ENCODE peak calls at places on chromosome 20, in ten cellular contexts. E is ovary, P is fibroblast of pulmonary artery, S is nephron progenitor cell, D is mesothelial cell of epicardium, U is endothelial cell, Z is hepatocyte, C is right atrium auricular region, L is IMR-90, W is cardiac fibroblast. A is an unnamed sample.

GRCh38 chr20:50673146-50673830 is 18.1 kb downstream of the RIPOR3 start:
- DNase-seq in D (no peak), L (no peak), C (no peak), U (no peak), E (no peak), Z (peak), S (peak), P (no peak), W (no peak), A (no peak)

GRCh38 chr20:48448601-48449384 is 379.0 kb downstream of the PREX1 start:
- DNase-seq in D (no peak), C (no peak), Z (no peak), U (no peak), E (no peak), P (no peak), L (no peak), W (no peak), S (no peak), A (peak)

GRCh38 chr20:18254615-18255014 is 33.7 kb upstream of the ZNF133 start:
- DNase-seq in U (no peak), W (no peak), S (no peak), D (no peak), C (no peak), Z (no peak), L (no peak), E (no peak), P (no peak), A (no peak)

GRCh38 chr20:42763015-42763414 is 426.7 kb downstream of the PTPRT start:
- DNase-seq in Z (no peak), W (no peak), C (no peak), U (no peak), P (no peak), L (no peak), S (no peak), D (no peak), E (no peak), A (no peak)

GRCh38 chr20:47952165-47952564 is 166.9 kb upstream of the SULF2 start:
- DNase-seq in E (no peak), S (no peak), D (no peak), W (no peak), P (no peak), Z (no peak), C (no peak), L (no peak), U (no peak), A (no peak)

GRCh38 chr20:55693646-55694045 is 311.7 kb downstream of the CBLN4 start:
- DNase-seq in D (no peak), L (no peak), S (no peak), U (no peak), C (no peak), E (no peak), W (no peak), Z (peak), P (no peak), A (no peak)

GRCh38 chr20:33162313-33162712 is 5.6 kb upstream of the BPIFA2 start:
- DNase-seq in W (no peak), L (no peak), U (no peak), E (no peak), C (peak), S (no peak), P (no peak), Z (no peak), D (no peak), A (no peak)

GRCh38 chr20:32511358-32512046 is 73.6 kb downstream of the NOL4L start:
- DNase-seq in C (no peak), Z (no peak), S (no peak), D (no peak), L (no peak), E (no peak), U (no peak), P (no peak), W (no peak), A (no peak)

GRCh38 chr20:17423782-17424181 is 107.4 kb downstream of the BFSP1 start:
- DNase-seq in W (no peak), Z (no peak), L (no peak), U (no peak), P (no peak), E (no peak), D (no peak), S (no peak), C (no peak), A (no peak)

GRCh38 chr20:41304413-41305079 is 13.0 kb downstream of the ZHX3 start:
- DNase-seq in W (peak), S (no peak), U (no peak), P (peak), L (no peak), E (no peak), Z (no peak), C (no peak), D (no peak), A (no peak)

GRCh38 chr20:38806855-38807655 is 1.6 kb downstream of the PPP1R16B start:
- DNase-seq in E (no peak), D (no peak), W (no peak), Z (no peak), L (no peak), U (no peak), S (peak), C (no peak), P (no peak), A (peak)

GRCh38 chr20:40562031-40562430 is 127.0 kb downstream of the MAFB start:
- DNase-seq in W (peak), L (no peak), D (no peak), S (peak), U (no peak), P (peak), E (no peak), C (no peak), Z (peak), A (no peak)

GRCh38 chr20:17887331-17888030 is 81.1 kb downstream of the SNX5 start:
- DNase-seq in W (no peak), L (no peak), U (no peak), S (no peak), Z (no peak), C (no peak), E (no peak), P (no peak), D (no peak), A (no peak)

GRCh38 chr20:3786126-3786484 is 435 bp downstream of the CENPB start:
- DNase-seq in U (peak), S (peak), E (peak), Z (peak), D (no peak), C (no peak), P (peak), W (peak), L (peak), A (peak)

GRCh38 chr20:38147166-38147565 is 17.9 kb downstream of the TGM2 start:
- DNase-seq in Z (no peak), P (no peak), U (no peak), E (no peak), L (no peak), S (no peak), C (no peak), D (no peak), W (no peak), A (no peak)

GRCh38 chr20:43681468-43681942 is 14.6 kb downstream of the MYBL2 start:
- DNase-seq in W (no peak), E (no peak), D (no peak), S (no peak), Z (no peak), P (no peak), U (no peak), L (no peak), C (no peak), A (peak)

GRCh38 chr20:57583289-57584257 is 22.7 kb downstream of the PCK1 start:
- DNase-seq in E (no peak), S (no peak), U (no peak), L (no peak), C (no peak), Z (no peak), P (no peak), W (no peak), D (no peak), A (no peak)

GRCh38 chr20:57581202-57582028 is 20.5 kb downstream of the PCK1 start:
- DNase-seq in D (no peak), L (no peak), W (no peak), E (no peak), C (no peak), U (no peak), P (no peak), S (no peak), Z (no peak), A (no peak)

GRCh38 chr20:57580478-57581201 is 19.7 kb downstream of the PCK1 start:
- DNase-seq in L (no peak), U (no peak), P (no peak), S (no peak), Z (no peak), E (no peak), C (no peak), D (no peak), W (no peak), A (no peak)

GRCh38 chr20:57582029-57582378 is 21.1 kb downstream of the PCK1 start:
- DNase-seq in P (no peak), Z (no peak), C (no peak), S (no peak), W (no peak), E (no peak), L (no peak), U (no peak), D (no peak), A (no peak)

DNA sequence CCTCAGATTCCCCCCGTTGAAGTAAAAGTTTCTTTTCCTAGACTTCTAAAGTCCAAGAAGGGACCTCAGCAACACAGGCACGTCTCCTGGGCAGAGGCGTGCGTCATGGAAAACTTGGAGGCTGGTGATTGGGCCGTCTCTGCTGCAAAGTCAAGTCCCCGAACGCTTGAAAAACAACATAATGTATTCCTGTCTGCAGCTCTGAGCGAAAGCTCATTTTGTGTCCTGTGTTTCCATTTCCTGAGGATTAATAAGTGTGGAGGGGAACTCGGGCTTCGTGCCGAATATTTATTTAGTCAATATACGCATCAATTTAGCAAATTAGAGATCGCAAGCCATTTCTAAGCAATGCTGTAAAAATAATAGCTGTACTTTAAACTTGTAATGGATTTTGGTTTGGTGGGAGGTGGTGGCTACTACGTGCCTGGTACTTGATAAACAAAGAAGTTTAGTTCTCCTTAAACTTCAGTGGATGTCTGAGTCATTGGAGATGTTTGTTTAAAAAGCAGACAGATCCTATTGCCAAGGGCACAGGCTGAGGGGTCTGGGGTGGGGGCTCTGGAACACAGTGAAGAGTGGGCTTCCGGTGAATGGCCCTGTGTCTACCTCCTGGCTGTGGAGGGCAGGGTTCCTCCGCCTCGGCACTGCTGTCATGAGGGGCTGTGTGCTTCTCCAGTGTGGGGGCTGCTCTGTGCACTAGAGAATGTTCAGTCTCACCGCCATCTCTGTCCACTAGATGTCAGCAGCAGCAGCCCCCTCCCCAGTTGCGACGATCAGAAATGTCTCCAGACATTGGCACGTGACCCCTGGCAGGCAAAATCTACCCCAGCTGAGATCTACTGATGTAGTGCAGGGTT is 21.8 kb downstream of the PCK1 start:
- DNase-seq in S (peak), Z (peak), W (peak), D (no peak), P (peak), U (peak), C (peak), L (peak), E (peak), A (no peak)
- TF ChIP-seq CTCF in S (peak), Z (peak), W (peak), D (no peak), P (peak), U (peak), C (no peak), L (peak), E (no peak), A (peak)

GRCh38 chr20:24608926-24609667 is 139.7 kb downstream of the SYNDIG1 start:
- DNase-seq in D (no peak), E (no peak), Z (no peak), L (peak), P (peak), W (peak), S (no peak), C (no peak), U (no peak), A (no peak)
- TF ChIP-seq CTCF in D (no peak), E (no peak), Z (no peak), L (no peak), P (no peak), W (no peak), S (no peak), C (no peak), U (no peak), A (no peak)

DNA sequence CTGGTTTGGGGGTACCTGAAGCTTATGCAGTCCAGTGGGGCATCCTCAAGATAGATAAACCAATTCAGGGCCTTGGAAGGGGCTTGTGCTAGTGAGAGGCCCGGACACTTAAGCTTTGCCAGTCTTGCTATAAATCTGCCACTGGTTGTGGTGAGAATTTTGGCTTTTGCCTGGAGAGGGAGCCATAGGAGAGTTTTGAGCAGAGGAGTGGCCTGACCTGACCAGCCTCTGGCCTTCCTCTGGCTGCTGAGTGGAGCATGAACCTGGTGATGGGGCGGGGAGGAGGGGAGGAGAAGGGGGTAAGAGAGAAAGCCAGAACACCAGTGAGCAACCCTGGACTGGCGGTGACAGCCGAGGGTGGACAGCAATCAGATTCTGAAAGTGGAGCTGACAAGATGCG is 7.1 kb downstream of the TMEM74B start:
- DNase-seq in L (peak), S (peak), C (no peak), Z (no peak), W (peak), P (peak), U (peak), E (no peak), D (no peak), A (no peak)
- TF ChIP-seq CTCF in L (no peak), S (no peak), C (peak), Z (no peak), W (peak), P (peak), U (no peak), E (no peak), D (no peak), A (no peak)

GRCh38 chr20:62087632-62088031 is 22.0 kb upstream of the TAF4 start:
- DNase-seq in Z (no peak), S (no peak), D (no peak), U (no peak), E (no peak), L (no peak), P (no peak), C (no peak), W (no peak), A (no peak)

GRCh38 chr20:62087227-62087626 is 21.5 kb upstream of the TAF4 start:
- DNase-seq in S (no peak), P (no peak), W (no peak), E (no peak), C (no peak), U (no peak), L (no peak), D (no peak), Z (no peak), A (no peak)

GRCh38 chr20:62088258-62089127 is 22.8 kb upstream of the TAF4 start:
- DNase-seq in Z (peak), S (no peak), E (no peak), C (no peak), P (peak), U (no peak), L (peak), W (peak), D (no peak), A (no peak)

GRCh38 chr20:62085206-62085605 is 19.5 kb upstream of the TAF4 start:
- DNase-seq in L (no peak), S (no peak), P (no peak), W (no peak), D (no peak), U (no peak), E (no peak), C (no peak), Z (no peak), A (no peak)

DNA sequence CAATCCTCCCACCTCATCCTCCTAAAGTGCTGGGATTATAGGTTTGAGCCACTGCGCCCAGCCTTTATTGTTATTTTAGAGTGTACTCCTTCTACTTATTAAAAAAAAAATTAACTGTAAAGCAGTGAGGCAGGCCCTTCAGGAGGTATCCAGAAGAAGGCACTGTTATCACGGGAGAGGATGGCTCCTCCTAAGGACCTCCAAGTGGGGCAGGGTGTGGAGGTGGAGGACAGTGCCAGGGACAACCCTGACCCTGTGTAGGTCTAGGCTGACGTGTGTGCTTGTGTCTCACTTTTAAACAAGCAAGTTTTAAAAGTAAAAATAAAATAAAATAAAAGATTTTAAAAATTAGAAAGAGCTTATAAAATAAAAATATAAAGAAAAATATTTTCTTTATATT is 23.7 kb upstream of the TAF4 start:
- DNase-seq in C (no peak), W (no peak), U (no peak), P (no peak), L (no peak), D (no peak), E (no peak), Z (no peak), S (no peak), A (no peak)
- TF ChIP-seq CTCF in C (no peak), W (no peak), U (no peak), P (no peak), L (peak), D (no peak), E (no peak), Z (no peak), S (no peak), A (no peak)

GRCh38 chr20:64136004-64136710 is 28.1 kb upstream of the MYT1 start:
- DNase-seq in U (no peak), D (no peak), Z (no peak), P (no peak), E (no peak), S (no peak), W (no peak), C (no peak), L (no peak), A (no peak)

GRCh38 chr20:64137598-64138031 is 26.6 kb upstream of the MYT1 start:
- DNase-seq in L (no peak), Z (no peak), W (no peak), E (no peak), S (peak), D (peak), P (no peak), C (no peak), U (no peak), A (no peak)

GRCh38 chr20:64130876-64131275 is 23.5 kb upstream of the NPBWR2 start:
- DNase-seq in W (no peak), Z (no peak), D (no peak), P (no peak), L (no peak), U (no peak), C (no peak), E (no peak), S (no peak), A (no peak)

GRCh38 chr20:64131406-64131805 is 24.0 kb upstream of the NPBWR2 start:
- DNase-seq in L (no peak), E (no peak), S (peak), P (peak), D (peak), U (no peak), C (no peak), Z (no peak), W (peak), A (no peak)

GRCh38 chr20:64133951-64134407 is 26.6 kb upstream of the NPBWR2 start:
- DNase-seq in L (no peak), U (no peak), C (no peak), W (no peak), Z (no peak), E (no peak), P (no peak), D (peak), S (peak), A (no peak)
- TF ChIP-seq CTCF in L (peak), U (no peak), C (no peak), W (peak), Z (peak), E (no peak), P (peak), D (no peak), S (no peak), A (no peak)

GRCh38 chr20:5989539-5989938 is 39.1 kb downstream of the MCM8 start:
- DNase-seq in U (no peak), L (no peak), S (no peak), W (no peak), C (no peak), P (no peak), Z (no peak), E (no peak), D (no peak), A (no peak)
- TF ChIP-seq CTCF in U (no peak), L (no peak), S (no peak), W (no peak), C (no peak), P (no peak), Z (no peak), E (no peak), D (no peak), A (no peak)

GRCh38 chr20:45229264-45230056 is 8.3 kb downstream of the SEMG2 start:
- DNase-seq in C (no peak), Z (peak), U (peak), E (no peak), L (no peak), D (no peak), S (no peak), P (peak), W (peak), A (peak)
- TF ChIP-seq CTCF in C (no peak), Z (peak), U (peak), E (no peak), L (peak), D (no peak), S (no peak), P (peak), W (peak), A (peak)

GRCh38 chr20:57473246-57474042 is 51.5 kb downstream of the CTCFL start:
- DNase-seq in S (no peak), U (no peak), Z (no peak), D (no peak), E (no peak), W (peak), P (peak), C (no peak), L (no peak), A (peak)
- TF ChIP-seq CTCF in S (no peak), U (no peak), Z (no peak), D (no peak), E (no peak), W (no peak), P (no peak), C (no peak), L (no peak), A (peak)

DNA sequence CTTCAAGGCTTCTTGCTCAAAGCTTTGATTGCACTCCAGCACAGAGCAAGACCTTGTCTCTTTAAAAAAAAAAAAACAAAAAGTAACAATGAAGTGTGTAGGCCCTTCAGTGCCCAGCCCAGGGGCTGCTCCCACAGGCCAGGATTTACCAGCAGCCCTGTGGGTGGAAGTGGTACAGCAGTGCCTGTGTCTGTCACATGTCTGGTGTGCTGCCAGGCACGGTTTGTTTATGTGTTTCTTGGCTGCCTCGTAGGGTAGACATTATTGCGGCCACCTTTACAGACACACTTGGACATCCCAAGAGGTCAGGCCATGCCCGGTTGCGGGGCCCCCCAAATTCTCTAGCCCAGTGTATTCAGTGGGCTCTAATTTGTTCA is 12.7 kb downstream of the DYNLRB1 start:
- DNase-seq in D (peak), P (peak), C (no peak), Z (no peak), E (no peak), U (no peak), L (no peak), W (no peak), S (no peak), A (no peak)
- TF ChIP-seq CTCF in D (no peak), P (no peak), C (no peak), Z (no peak), E (no peak), U (no peak), L (no peak), W (no peak), S (no peak), A (no peak)